ENCODE peak calls at places on chromosomes 12 and 14, in four cellular contexts. G, K, E and B are unnamed samples.

GRCh38 chr14:51473808-51474207 is 177.9 kb upstream of the FRMD6 start:
- DNase-seq in G (no peak), K (peak), E (no peak), B (peak)

GRCh38 chr12:112096667-112097066 is 11.9 kb downstream of the NAA25 start:
- DNase-seq in G (no peak), K (peak), E (no peak), B (peak)

GRCh38 chr14:101361451-101362433 is 199.6 kb upstream of the DIO3 start:
- DNase-seq in G (no peak), K (no peak), E (no peak), B (no peak)

GRCh38 chr12:52907092-52907810 is 2.4 kb upstream of the KRT8 start:
- DNase-seq in G (peak), K (no peak), E (no peak), B (no peak)

GRCh38 chr12:127667131-127667685 is 599.8 kb upstream of the TMEM132C start:
- DNase-seq in G (no peak), K (peak), E (no peak), B (no peak)

GRCh38 chr14:36975834-36976233 is 196.6 kb downstream of the SLC25A21 start:
- DNase-seq in G (no peak), K (no peak), E (no peak), B (no peak)

GRCh38 chr12:44748950-44749468 is 127.1 kb downstream of the NELL2 start:
- DNase-seq in G (no peak), K (no peak), E (no peak), B (no peak)

GRCh38 chr12:89138048-89138852 is 214.1 kb downstream of the DUSP6 start:
- DNase-seq in G (no peak), K (peak), E (no peak), B (peak)

GRCh38 chr14:93331375-93332031 is 1.3 kb downstream of the BTBD7 start:
- DNase-seq in G (no peak), K (no peak), E (no peak), B (no peak)

GRCh38 chr12:67758119-67758873 is 109.8 kb downstream of the DYRK2 start:
- DNase-seq in G (no peak), K (no peak), E (no peak), B (no peak)

GRCh38 chr14:96297000-96297399 is 41.0 kb downstream of the BDKRB1 start:
- DNase-seq in G (no peak), K (peak), E (no peak), B (peak)

GRCh38 chr12:13404111-13404628 is 207.6 kb downstream of the EMP1 start:
- DNase-seq in G (no peak), K (no peak), E (no peak), B (no peak)

GRCh38 chr12:29316772-29317171 is 64.2 kb downstream of the ERGIC2 start:
- DNase-seq in G (no peak), K (peak), E (no peak), B (peak)

GRCh38 chr12:104485651-104486341 is 29.0 kb downstream of the CHST11 start:
- DNase-seq in G (no peak), K (no peak), E (peak), B (no peak)